ENCODE peak calls at places on chromosome 11, in eight cellular contexts. M, P, V, B, U, N, W and S are unnamed samples.

GRCh38 chr11:8604078-8604723 is 10.2 kb upstream of the STK33 start:
- DNase-seq in M (no peak), P (peak; percentile 63), V (peak; percentile 97), B (peak; percentile 62), U (no peak), N (peak; percentile 83), W (peak; percentile 84), S (peak; percentile 92)

GRCh38 chr11:73981051-73981805 is 1.4 kb downstream of the UCP2 start:
- DNase-seq in M (no peak), P (no peak), V (no peak), B (no peak), U (no peak), N (no peak), W (peak; percentile 39), S (no peak)

GRCh38 chr11:129440028-129440630 is 64.5 kb downstream of the BARX2 start:
- DNase-seq in M (no peak), P (no peak), V (peak; percentile 17), B (peak; percentile 76), U (no peak), N (no peak), W (no peak), S (no peak)

GRCh38 chr11:14248577-14248976 is 110.4 kb downstream of the RRAS2 start:
- DNase-seq in M (no peak), P (no peak), V (no peak), B (no peak), U (no peak), N (no peak), W (no peak), S (no peak)

GRCh38 chr11:79925570-79925969 is 484.7 kb upstream of the TENM4 start:
- DNase-seq in M (no peak), P (no peak), V (no peak), B (no peak), U (no peak), N (no peak), W (no peak), S (no peak)

GRCh38 chr11:128968916-128969315 is 26.2 kb upstream of the TP53AIP1 start:
- DNase-seq in M (no peak), P (no peak), V (no peak), B (no peak), U (no peak), N (no peak), W (no peak), S (no peak)

GRCh38 chr11:118914178-118914918 is 11.4 kb downstream of the BCL9L start:
- DNase-seq in M (no peak), P (no peak), V (peak; percentile 48), B (peak; percentile 80), U (peak; percentile 48), N (no peak), W (no peak), S (no peak)

GRCh38 chr11:10307022-10307410 is 2.1 kb downstream of the ADM start:
- DNase-seq in M (no peak), P (no peak), V (peak; percentile 85), B (no peak), U (no peak), N (no peak), W (no peak), S (no peak)

GRCh38 chr11:110759972-110760381 is 47.7 kb upstream of the ARHGAP20 start:
- DNase-seq in M (no peak), P (no peak), V (no peak), B (no peak), U (no peak), N (no peak), W (no peak), S (no peak)

GRCh38 chr11:75771646-75772410 is 3.2 kb downstream of the DGAT2 start:
- DNase-seq in M (no peak), P (no peak), V (peak; percentile 12), B (no peak), U (peak; percentile 64), N (no peak), W (peak; percentile 62), S (no peak)

GRCh38 chr11:128476729-128477128 is 110.6 kb downstream of the ETS1 start:
- DNase-seq in M (no peak), P (no peak), V (no peak), B (no peak), U (no peak), N (no peak), W (no peak), S (no peak)

GRCh38 chr11:18727499-18728236 is 1.7 kb upstream of the IGSF22 start:
- DNase-seq in M (no peak), P (peak; percentile 35), V (peak; percentile 44), B (peak; percentile 38), U (no peak), N (peak; percentile 60), W (no peak), S (no peak)

DNA sequence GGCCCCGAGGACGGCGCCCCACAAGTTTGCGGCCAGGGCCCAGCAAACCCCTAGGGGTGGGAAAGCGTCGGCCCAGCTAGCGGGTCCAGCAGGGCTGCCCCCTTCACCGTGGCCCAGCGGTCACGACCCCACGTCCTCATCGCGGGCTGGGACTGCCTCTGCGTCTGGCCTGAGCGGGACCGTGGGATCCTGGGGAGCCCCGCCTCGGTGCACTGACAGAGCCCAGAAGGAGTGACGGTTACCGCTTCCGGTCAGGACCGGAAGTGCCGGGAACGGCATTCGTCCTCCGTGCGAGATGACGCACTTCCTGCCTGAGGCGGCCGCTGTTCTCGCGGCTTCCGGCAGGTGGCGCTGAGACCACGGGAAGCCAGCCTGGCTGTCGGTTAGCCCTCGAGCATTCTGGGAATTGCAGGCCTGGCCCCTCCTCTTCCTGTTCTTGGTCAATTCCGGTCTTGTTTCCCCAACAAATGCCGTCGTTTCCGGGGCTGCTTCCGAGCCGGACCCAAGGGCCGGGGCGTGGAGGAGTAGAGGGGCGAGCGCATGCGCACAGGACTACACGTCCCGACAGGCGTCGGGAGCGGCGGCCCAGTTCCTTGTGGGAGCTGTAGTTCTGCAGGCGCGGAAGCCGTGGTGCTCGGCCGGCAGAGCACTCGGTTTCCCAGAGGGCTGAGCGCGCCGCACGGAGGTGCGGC is at the start of gene TSSC4:
- DNase-seq in M (peak; percentile 100), P (peak; percentile 100), V (peak; percentile 100), B (peak; percentile 100), U (peak; percentile 100), N (peak; percentile 99), W (peak; percentile 100), S (peak; percentile 100)
- TF ChIP-seq POLR2A in M (no peak), P (peak; percentile 32), V (peak; percentile 89), B (peak; percentile 91), U (peak; percentile 81), N (peak; percentile 78), W (peak; percentile 85), S (no peak)

GRCh38 chr11:63871962-63872832 is 33.3 kb downstream of the MARK2 start:
- DNase-seq in M (peak; percentile 89), P (peak; percentile 60), V (peak; percentile 86), B (peak; percentile 92), U (peak; percentile 95), N (peak; percentile 90), W (peak; percentile 93), S (no peak)
- TF ChIP-seq POLR2A in M (no peak), P (no peak), V (no peak), B (peak; percentile 43), U (peak; percentile 37), N (no peak), W (no peak), S (peak; percentile 5)

GRCh38 chr11:70314730-70315129 is 44.2 kb downstream of the PPFIA1 start:
- DNase-seq in M (no peak), P (no peak), V (no peak), B (no peak), U (no peak), N (no peak), W (peak; percentile 45), S (no peak)
- TF ChIP-seq POLR2A in M (no peak), P (no peak), V (no peak), B (no peak), U (no peak), N (no peak), W (no peak), S (no peak)

DNA sequence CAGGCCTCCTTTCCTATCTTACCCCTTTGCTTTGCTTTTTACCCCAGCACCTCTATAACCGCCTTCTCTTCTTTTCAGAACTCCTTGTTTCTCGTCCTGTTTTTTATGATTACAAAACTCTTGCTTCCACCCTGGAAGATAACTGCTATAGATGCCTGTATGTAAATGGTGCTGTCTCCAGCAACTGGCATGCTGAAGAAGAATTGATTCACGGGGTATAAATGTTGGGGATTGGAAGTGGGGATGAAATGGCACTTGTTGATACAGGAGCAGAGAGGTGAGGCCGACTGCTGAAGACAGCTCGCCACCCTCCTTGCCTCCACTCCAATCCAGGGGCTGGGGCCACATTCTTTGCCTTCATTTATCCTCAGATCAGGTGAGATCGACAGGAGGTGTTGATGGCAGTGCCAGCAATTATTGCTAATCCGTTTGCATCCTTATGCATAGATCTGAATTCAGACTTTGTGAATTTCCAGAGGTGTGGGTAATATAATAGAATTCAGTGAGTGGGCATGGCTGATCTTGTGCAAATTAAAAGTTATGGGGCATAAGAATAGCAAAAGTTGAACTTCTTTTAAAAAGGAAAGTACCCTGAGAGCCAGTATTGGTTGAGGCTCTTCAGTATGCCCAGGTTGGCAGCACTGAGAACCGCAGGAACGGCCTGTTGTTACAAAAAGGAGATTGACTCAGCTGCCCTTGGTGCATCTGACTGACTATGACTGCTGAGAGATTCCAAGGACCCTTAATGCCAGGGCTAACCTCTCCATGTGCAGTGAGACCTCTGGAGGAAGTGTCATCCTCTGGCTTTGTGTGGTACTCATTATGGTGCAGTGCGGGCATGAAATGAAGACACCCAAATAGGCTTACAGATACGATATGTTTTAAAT is 5.3 kb downstream of the NEAT1 start:
- DNase-seq in M (peak; percentile 71), P (peak; percentile 39), V (peak; percentile 82), B (peak; percentile 75), U (peak; percentile 62), N (no peak), W (peak; percentile 70), S (no peak)
- TF ChIP-seq POLR2A in M (peak; percentile 24), P (peak; percentile 78), V (peak; percentile 57), B (no peak), U (peak; percentile 75), N (peak; percentile 60), W (peak; percentile 6), S (no peak)